ENCODE peak calls at places on chromosome 3, in five cellular contexts. D is GM04503, U is EL, N is activated B cell treated with CpG ODN at 0.5 μM for 24 hours, H is left ventricle myocardium inferior. E is an unnamed sample.

GRCh38 chr3:50226888-50227389 is 9.1 kb upstream of the GNAI2 start:
- DNase-seq in H (no peak), U (peak), D (no peak), N (peak), E (peak)

GRCh38 chr3:128547368-128547987 is 54.5 kb upstream of the GATA2 start:
- DNase-seq in U (peak), N (no peak), D (no peak), H (no peak), E (peak)

GRCh38 chr3:156492801-156493261 is 62.1 kb downstream of the SSR3 start:
- DNase-seq in U (no peak), H (no peak), N (no peak), D (no peak), E (peak)

GRCh38 chr3:112486811-112487505 is 12.3 kb downstream of the BTLA start:
- DNase-seq in D (no peak), N (no peak), H (no peak), U (peak), E (peak)

GRCh38 chr3:66948853-66949252 is 49.3 kb upstream of the KBTBD8 start:
- DNase-seq in N (no peak), U (no peak), D (no peak), H (no peak), E (no peak)

GRCh38 chr3:174618368-174618767 is 240.8 kb upstream of the NAALADL2 start:
- DNase-seq in N (no peak), D (no peak), U (no peak), H (no peak), E (no peak)

GRCh38 chr3:12782172-12782815 is 14.2 kb upstream of the CAND2 start:
- DNase-seq in D (no peak), H (no peak), N (no peak), U (no peak), E (no peak)

GRCh38 chr3:106183762-106184391 is 315.1 kb upstream of the CBLB start:
- DNase-seq in N (no peak), U (peak), D (peak), H (no peak), E (peak)

E was measured in LHCN-M2.